ENCODE peak calls at places on chromosomes 4 and X, in five cellular contexts. One of them, this sample, is unnamed.

GRCh38 chr4:172392741-172393140 is 579.5 kb downstream of the GALNTL6 start:
- DNase-seq in IMR-90: no peak
- DNase-seq in trophoblast cell: no peak
- DNase-seq in H1: no peak
- DNase-seq in H9: no peak
- DNase-seq in this sample: no peak

GRCh38 chr4:186255122-186255521 is 10.9 kb upstream of the F11 start:
- DNase-seq in IMR-90: no peak
- DNase-seq in trophoblast cell: no peak
- DNase-seq in H1: no peak
- DNase-seq in H9: no peak
- DNase-seq in this sample: no peak

GRCh38 chr4:124234771-124235170 is 477.8 kb downstream of the ANKRD50 start:
- DNase-seq in IMR-90: no peak
- DNase-seq in trophoblast cell: no peak
- DNase-seq in H1: no peak
- DNase-seq in H9: no peak
- DNase-seq in this sample: no peak

GRCh38 chr4:122224348-122224747 is 72.2 kb downstream of the BLTP1 start:
- DNase-seq in IMR-90: peak; percentile 22
- DNase-seq in trophoblast cell: peak; percentile 3
- DNase-seq in H1: no peak
- DNase-seq in H9: peak; percentile 28
- DNase-seq in this sample: peak; percentile 40

GRCh38 chr4:3302786-3303444 is 10.1 kb downstream of the RGS12 start:
- DNase-seq in IMR-90: no peak
- DNase-seq in trophoblast cell: no peak
- DNase-seq in H1: peak; percentile 50
- DNase-seq in H9: peak; percentile 25
- DNase-seq in this sample: no peak

GRCh38 chrX:23857409-23857808 is 50.3 kb downstream of the APOO start:
- DNase-seq in IMR-90: no peak
- DNase-seq in trophoblast cell: peak; percentile 32
- DNase-seq in H1: no peak
- DNase-seq in H9: no peak
- DNase-seq in this sample: no peak

GRCh38 chrX:77640702-77641101 is 145.3 kb downstream of the ATRX start:
- DNase-seq in IMR-90: no peak
- DNase-seq in trophoblast cell: no peak
- DNase-seq in H1: no peak
- DNase-seq in H9: no peak
- DNase-seq in this sample: no peak

GRCh38 chr4:167143018-167143417 is 91.3 kb downstream of the SPOCK3 start:
- DNase-seq in IMR-90: no peak
- DNase-seq in trophoblast cell: no peak
- DNase-seq in H1: no peak
- DNase-seq in H9: no peak
- DNase-seq in this sample: no peak

GRCh38 chr4:75432683-75433082 is 81.5 kb downstream of the RCHY1 start:
- DNase-seq in IMR-90: peak; percentile 7
- DNase-seq in trophoblast cell: peak; percentile 46
- DNase-seq in H1: no peak
- DNase-seq in H9: peak; percentile 61
- DNase-seq in this sample: peak; percentile 82

GRCh38 chr4:141768954-141769353 is 132.6 kb downstream of the IL15 start:
- DNase-seq in IMR-90: peak; percentile 86
- DNase-seq in trophoblast cell: no peak
- DNase-seq in H1: no peak
- DNase-seq in H9: no peak
- DNase-seq in this sample: no peak

GRCh38 chr4:83639849-83640493 is 104.1 kb downstream of the GPAT3 start:
- DNase-seq in IMR-90: peak; percentile 80
- DNase-seq in trophoblast cell: peak; percentile 93
- DNase-seq in H1: peak; percentile 58
- DNase-seq in H9: peak; percentile 38
- DNase-seq in this sample: peak; percentile 73

GRCh38 chr4:108502366-108502765 is 118.0 kb upstream of the RPL34 start:
- DNase-seq in IMR-90: no peak
- DNase-seq in trophoblast cell: peak; percentile 57
- DNase-seq in H1: no peak
- DNase-seq in H9: no peak
- DNase-seq in this sample: no peak

GRCh38 chr4:26238426-26238781 is 82.4 kb upstream of the RBPJ start:
- DNase-seq in IMR-90: no peak
- DNase-seq in trophoblast cell: no peak
- DNase-seq in H1: no peak
- DNase-seq in H9: no peak
- DNase-seq in this sample: no peak

GRCh38 chrX:38347136-38347535 is 5.3 kb upstream of the OTC start:
- DNase-seq in IMR-90: peak; percentile 52
- DNase-seq in trophoblast cell: peak; percentile 44
- DNase-seq in H1: no peak
- DNase-seq in H9: no peak
- DNase-seq in this sample: peak; percentile 60

GRCh38 chr4:52249583-52249982 is 198.5 kb downstream of the SPATA18 start:
- DNase-seq in IMR-90: no peak
- DNase-seq in trophoblast cell: no peak
- DNase-seq in H1: no peak
- DNase-seq in H9: no peak
- DNase-seq in this sample: no peak

GRCh38 chrX:149638860-149639259 is 7.3 kb upstream of the TMEM185A start:
- DNase-seq in IMR-90: peak; percentile 4
- DNase-seq in trophoblast cell: peak; percentile 13
- DNase-seq in H1: no peak
- DNase-seq in H9: no peak
- DNase-seq in this sample: peak; percentile 36

GRCh38 chr4:145842224-145842887 is 96.3 kb downstream of the ZNF827 start:
- DNase-seq in IMR-90: no peak
- DNase-seq in trophoblast cell: no peak
- DNase-seq in H1: no peak
- DNase-seq in H9: peak; percentile 52
- DNase-seq in this sample: no peak

GRCh38 chrX:115898382-115899001 is 272.1 kb upstream of the AGTR2 start:
- DNase-seq in IMR-90: peak; percentile 29
- DNase-seq in trophoblast cell: peak; percentile 48
- DNase-seq in H1: peak; percentile 47
- DNase-seq in H9: peak; percentile 65
- DNase-seq in this sample: peak; percentile 78

GRCh38 chr4:8152865-8153257 is 5.8 kb downstream of the ABLIM2 start:
- DNase-seq in IMR-90: no peak
- DNase-seq in trophoblast cell: no peak
- DNase-seq in H1: no peak
- DNase-seq in H9: no peak
- DNase-seq in this sample: no peak

GRCh38 chr4:4990329-4990728 is 28.9 kb downstream of the CYTL1 start:
- DNase-seq in IMR-90: no peak
- DNase-seq in trophoblast cell: no peak
- DNase-seq in H1: no peak
- DNase-seq in H9: no peak
- DNase-seq in this sample: no peak

GRCh38 chr4:175678451-175678850 is 133.6 kb downstream of the GPM6A start:
- DNase-seq in IMR-90: no peak
- DNase-seq in trophoblast cell: no peak
- DNase-seq in H1: no peak
- DNase-seq in H9: no peak
- DNase-seq in this sample: no peak

GRCh38 chr4:59240030-59240429 is 1960.1 kb upstream of the ADGRL3 start:
- DNase-seq in IMR-90: no peak
- DNase-seq in trophoblast cell: no peak
- DNase-seq in H1: no peak
- DNase-seq in H9: no peak
- DNase-seq in this sample: no peak

GRCh38 chrX:26562156-26562555 is 346.2 kb downstream of the MAGEB5 start:
- DNase-seq in IMR-90: no peak
- DNase-seq in trophoblast cell: no peak
- DNase-seq in H1: no peak
- DNase-seq in H9: no peak
- DNase-seq in this sample: no peak

GRCh38 chr4:115357767-115358166 is 244.3 kb upstream of the NDST4 start:
- DNase-seq in IMR-90: no peak
- DNase-seq in trophoblast cell: no peak
- DNase-seq in H1: no peak
- DNase-seq in H9: no peak
- DNase-seq in this sample: peak; percentile 44

GRCh38 chr4:98619197-98619596 is 39.2 kb downstream of the TSPAN5 start:
- DNase-seq in IMR-90: no peak
- DNase-seq in trophoblast cell: no peak
- DNase-seq in H1: no peak
- DNase-seq in H9: no peak
- DNase-seq in this sample: no peak

GRCh38 chr4:112938461-112939058 is 110.9 kb upstream of the ANK2 start:
- DNase-seq in IMR-90: peak; percentile 36
- DNase-seq in trophoblast cell: peak; percentile 65
- DNase-seq in H1: no peak
- DNase-seq in H9: no peak
- DNase-seq in this sample: peak; percentile 73

GRCh38 chrX:55624403-55624802 is 1.2 kb downstream of the FOXR2 start:
- DNase-seq in IMR-90: no peak
- DNase-seq in trophoblast cell: no peak
- DNase-seq in H1: no peak
- DNase-seq in H9: no peak
- DNase-seq in this sample: no peak

GRCh38 chr4:177047070-177047850 is 254.5 kb upstream of the VEGFC start:
- DNase-seq in IMR-90: peak; percentile 81
- DNase-seq in trophoblast cell: peak; percentile 80
- DNase-seq in H1: peak; percentile 72
- DNase-seq in H9: peak; percentile 55
- DNase-seq in this sample: peak; percentile 66

GRCh38 chr4:1497189-1497801 is 91.1 kb upstream of the NKX1-1 start:
- DNase-seq in IMR-90: no peak
- DNase-seq in trophoblast cell: no peak
- DNase-seq in H1: no peak
- DNase-seq in H9: no peak
- DNase-seq in this sample: no peak

GRCh38 chr4:1500966-1501753 is 94.9 kb upstream of the NKX1-1 start:
- DNase-seq in IMR-90: no peak
- DNase-seq in trophoblast cell: no peak
- DNase-seq in H1: no peak
- DNase-seq in H9: no peak
- DNase-seq in this sample: no peak

GRCh38 chr4:1501754-1502500 is 95.7 kb upstream of the NKX1-1 start:
- DNase-seq in IMR-90: no peak
- DNase-seq in trophoblast cell: no peak
- DNase-seq in H1: no peak
- DNase-seq in H9: peak; percentile 18
- DNase-seq in this sample: no peak

GRCh38 chr4:1500231-1500965 is 94.2 kb upstream of the NKX1-1 start:
- DNase-seq in IMR-90: no peak
- DNase-seq in trophoblast cell: no peak
- DNase-seq in H1: no peak
- DNase-seq in H9: no peak
- DNase-seq in this sample: no peak

DNA sequence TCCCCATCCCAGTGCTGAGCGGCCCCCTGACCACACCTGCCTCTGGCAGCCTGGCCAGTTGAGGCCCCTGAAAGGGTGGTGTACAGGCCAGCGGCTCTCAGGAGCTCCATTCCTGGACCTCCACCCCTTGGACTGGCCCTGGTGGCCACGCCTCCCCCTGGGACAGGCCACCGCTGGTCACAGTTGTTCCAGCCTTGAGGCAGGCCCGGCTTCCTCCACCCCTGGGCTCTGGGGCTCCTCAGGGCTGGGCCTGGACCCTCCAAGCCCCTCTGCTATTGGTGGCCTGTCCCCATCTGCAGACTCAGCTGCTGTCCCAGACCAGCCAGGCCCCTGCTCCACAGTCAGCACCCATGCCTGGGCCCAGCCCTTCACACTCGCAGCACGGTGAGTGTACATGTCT is 93.2 kb upstream of the NKX1-1 start:
- DNase-seq in IMR-90: no peak
- DNase-seq in trophoblast cell: no peak
- DNase-seq in H1: no peak
- DNase-seq in H9: no peak
- DNase-seq in this sample: no peak
- H3K23ac ChIP-seq in IMR-90: no peak overlapping the region
- H3K23ac ChIP-seq in trophoblast cell: no peak overlapping the region
- H3K23ac ChIP-seq in H1: no peak overlapping the region
- H3K23ac ChIP-seq in H9: no peak overlapping the region
- H3K23ac ChIP-seq in this sample: no peak overlapping the region

DNA sequence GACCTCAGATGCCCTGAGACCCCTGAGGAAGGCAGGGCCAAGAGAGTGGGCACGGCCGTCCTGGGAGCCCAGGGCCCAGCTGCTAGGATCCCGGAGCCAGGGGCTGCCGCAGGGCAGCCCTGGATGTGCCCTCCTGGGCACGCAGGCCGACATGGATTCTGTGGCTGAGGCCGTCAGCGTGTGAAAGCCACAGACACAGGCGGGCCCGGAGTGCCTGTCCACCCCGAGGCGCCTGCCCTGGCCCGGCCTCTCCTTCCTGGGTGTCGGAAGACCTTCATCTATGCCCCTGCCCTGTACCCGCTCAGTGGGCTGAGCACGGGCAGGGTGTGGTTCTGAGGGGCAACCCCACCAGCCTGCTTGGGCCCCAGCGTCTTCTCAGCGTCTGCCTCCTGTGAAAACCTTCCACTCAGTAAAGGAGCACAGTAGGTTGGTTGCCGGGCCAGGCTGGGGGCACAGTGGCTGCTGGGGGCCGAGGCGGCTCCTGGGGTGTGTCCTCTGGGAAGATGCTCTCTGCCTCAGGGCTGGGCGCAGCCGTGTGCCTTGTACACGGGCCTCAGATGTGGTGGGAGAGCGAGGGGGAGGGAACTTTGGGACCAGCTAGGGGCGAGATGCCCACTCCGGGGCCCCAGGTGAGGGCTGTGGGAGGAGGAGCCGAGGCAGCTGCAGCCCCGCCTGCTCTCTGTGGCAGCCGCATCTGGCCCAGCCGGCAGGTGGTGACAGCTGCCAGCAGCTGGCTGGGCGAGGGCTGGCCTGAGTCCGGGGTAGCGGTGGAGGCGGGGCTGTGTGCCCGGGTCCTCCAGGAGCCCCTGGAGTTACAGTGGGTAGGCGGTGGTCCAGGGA is 20.8 kb downstream of the FGFRL1 start:
- DNase-seq in IMR-90: no peak
- DNase-seq in trophoblast cell: no peak
- DNase-seq in H1: no peak
- DNase-seq in H9: no peak
- DNase-seq in this sample: no peak
- H2AK5ac ChIP-seq in IMR-90: peak overlapping the region; percentile 28
- H2AK5ac ChIP-seq in trophoblast cell: no peak overlapping the region
- H2AK5ac ChIP-seq in H1: no peak overlapping the region
- H2AK5ac ChIP-seq in H9: no peak overlapping the region
- H2AK5ac ChIP-seq in this sample: no peak overlapping the region

DNA sequence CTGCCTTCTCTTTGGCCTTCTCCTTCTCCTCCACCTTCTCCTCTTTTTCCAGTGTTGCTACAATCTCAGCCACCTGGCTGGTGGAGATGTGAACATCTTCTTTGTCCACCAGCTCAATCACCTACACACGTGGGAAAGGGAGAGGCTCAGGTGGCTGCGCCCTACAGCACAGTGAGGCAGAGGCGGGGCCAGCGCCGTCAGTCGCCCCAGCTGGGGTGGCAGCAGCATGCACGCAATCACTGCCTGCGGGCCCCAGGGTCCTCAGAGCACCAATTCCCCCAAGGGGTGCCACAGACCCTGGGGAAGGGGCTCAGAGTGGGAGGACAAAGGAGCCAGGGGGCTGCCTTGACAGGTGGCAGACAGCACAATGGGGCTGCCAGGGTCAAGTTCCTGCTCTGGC is 21.4 kb downstream of the FGFR3 start:
- DNase-seq in IMR-90: no peak
- DNase-seq in trophoblast cell: no peak
- DNase-seq in H1: no peak
- DNase-seq in H9: no peak
- DNase-seq in this sample: no peak
- H3K23ac ChIP-seq in IMR-90: no peak overlapping the region
- H3K23ac ChIP-seq in trophoblast cell: no peak overlapping the region
- H3K23ac ChIP-seq in H1: no peak overlapping the region
- H3K23ac ChIP-seq in H9: no peak overlapping the region
- H3K23ac ChIP-seq in this sample: no peak overlapping the region

GRCh38 chr4:168639914-168640313 is 143.1 kb downstream of the PALLD start:
- DNase-seq in IMR-90: no peak
- DNase-seq in trophoblast cell: no peak
- DNase-seq in H1: no peak
- DNase-seq in H9: no peak
- DNase-seq in this sample: no peak
- H2AK5ac ChIP-seq in IMR-90: peak overlapping the region; percentile 8
- H2AK5ac ChIP-seq in trophoblast cell: peak overlapping the region; percentile 27
- H2AK5ac ChIP-seq in H1: no peak overlapping the region
- H2AK5ac ChIP-seq in H9: no peak overlapping the region
- H2AK5ac ChIP-seq in this sample: no peak overlapping the region